ENCODE peak calls at places on chromosomes 4 and X, in six cellular contexts. Q is brain microvascular endothelial cell, K is lower lobe of right lung, E is left ventricle myocardium inferior, I is GM12878, L is heart right ventricle. H is an unnamed sample.

GRCh38 chr4:154329268-154329858 is 162.2 kb downstream of the DCHS2 start:
- DNase-seq in Q (no peak), K (no peak), E (no peak), I (no peak), L (no peak), H (no peak)

GRCh38 chr4:82758701-82759685 is 39.6 kb downstream of the SCD5 start:
- DNase-seq in Q (no peak), K (no peak), E (no peak), I (no peak), L (no peak), H (no peak)

GRCh38 chr4:119132306-119132705 is 3.3 kb upstream of the MYOZ2 start:
- DNase-seq in Q (no peak), K (no peak), E (no peak), I (no peak), L (no peak), H (no peak)

GRCh38 chr4:135277116-135277979 is 1075.8 kb upstream of the PABPC4L start:
- DNase-seq in Q (peak), K (no peak), E (no peak), I (no peak), L (no peak), H (no peak)

GRCh38 chr4:83585982-83586508 is 50.1 kb downstream of the GPAT3 start:
- DNase-seq in Q (no peak), K (no peak), E (no peak), I (no peak), L (no peak), H (no peak)

GRCh38 chrX:34631826-34632225 is 25.3 kb downstream of the TMEM47 start:
- DNase-seq in Q (no peak), K (no peak), E (no peak), I (no peak), L (no peak), H (no peak)

GRCh38 chr4:64784125-64784524 is 374.9 kb upstream of the TECRL start:
- DNase-seq in Q (no peak), K (no peak), E (no peak), I (no peak), L (no peak), H (no peak)

GRCh38 chr4:2962099-2962455 is 1.1 kb downstream of the NOP14 start:
- DNase-seq in Q (no peak), K (no peak), E (no peak), I (no peak), L (no peak), H (no peak)

GRCh38 chr4:32462944-32463343 is 1742.8 kb downstream of the PCDH7 start:
- DNase-seq in Q (peak), K (no peak), E (no peak), I (no peak), L (no peak), H (no peak)

GRCh38 chrX:76555816-76556215 is 128.3 kb downstream of the MAGEE1 start:
- DNase-seq in Q (peak), K (no peak), E (no peak), I (no peak), L (no peak), H (no peak)

GRCh38 chrX:49269010-49269767 is 404 bp upstream of the PPP1R3F start:
- DNase-seq in Q (peak), K (peak), E (peak), I (peak), L (peak), H (peak)
- H3K4me3 ChIP-seq in Q (peak), K (peak), E (peak), I (peak), L (peak), H (peak)

GRCh38 chr4:133585323-133585722 is 436.2 kb downstream of the PCDH10 start:
- DNase-seq in Q (no peak), K (no peak), E (no peak), I (no peak), L (no peak), H (no peak)

GRCh38 chr4:133588306-133588705 is 439.2 kb downstream of the PCDH10 start:
- DNase-seq in Q (no peak), K (no peak), E (no peak), I (no peak), L (no peak), H (no peak)

GRCh38 chr4:133581971-133582619 is 433.0 kb downstream of the PCDH10 start:
- DNase-seq in Q (no peak), K (no peak), E (no peak), I (no peak), L (no peak), H (no peak)

DNA sequence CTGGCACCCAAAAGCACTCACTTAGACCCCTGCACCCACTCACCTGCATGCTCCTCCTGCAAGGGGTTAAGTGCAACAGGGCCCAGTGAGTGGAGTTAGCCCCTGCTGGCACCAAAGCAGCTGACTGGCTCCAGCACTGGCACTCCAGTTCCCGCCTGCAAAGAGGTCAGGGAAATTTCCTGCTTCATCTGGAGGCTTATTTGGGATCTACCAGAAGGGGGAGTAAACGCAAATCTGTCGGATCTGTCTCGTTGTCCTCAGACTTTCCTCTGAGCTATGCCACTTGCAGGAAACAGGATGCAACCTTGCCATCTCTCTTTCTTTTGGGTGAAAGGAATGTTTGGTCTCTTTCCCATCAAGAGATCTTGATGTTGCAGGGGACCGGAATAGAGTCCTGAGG is 435.6 kb downstream of the PCDH10 start:
- DNase-seq in Q (no peak), K (no peak), E (no peak), I (no peak), L (no peak), H (no peak)
- TF ChIP-seq CTCF in Q (peak), K (no peak), E (no peak), I (no peak), L (no peak), H (no peak)

GRCh38 chrX:125507119-125507518 is 187.4 kb downstream of the TEX13C start:
- DNase-seq in Q (peak), K (no peak), E (no peak), I (no peak), L (no peak), H (no peak)
- H3K4me3 ChIP-seq in Q (no peak), K (no peak), E (no peak), I (no peak), L (no peak), H (no peak)

DNA sequence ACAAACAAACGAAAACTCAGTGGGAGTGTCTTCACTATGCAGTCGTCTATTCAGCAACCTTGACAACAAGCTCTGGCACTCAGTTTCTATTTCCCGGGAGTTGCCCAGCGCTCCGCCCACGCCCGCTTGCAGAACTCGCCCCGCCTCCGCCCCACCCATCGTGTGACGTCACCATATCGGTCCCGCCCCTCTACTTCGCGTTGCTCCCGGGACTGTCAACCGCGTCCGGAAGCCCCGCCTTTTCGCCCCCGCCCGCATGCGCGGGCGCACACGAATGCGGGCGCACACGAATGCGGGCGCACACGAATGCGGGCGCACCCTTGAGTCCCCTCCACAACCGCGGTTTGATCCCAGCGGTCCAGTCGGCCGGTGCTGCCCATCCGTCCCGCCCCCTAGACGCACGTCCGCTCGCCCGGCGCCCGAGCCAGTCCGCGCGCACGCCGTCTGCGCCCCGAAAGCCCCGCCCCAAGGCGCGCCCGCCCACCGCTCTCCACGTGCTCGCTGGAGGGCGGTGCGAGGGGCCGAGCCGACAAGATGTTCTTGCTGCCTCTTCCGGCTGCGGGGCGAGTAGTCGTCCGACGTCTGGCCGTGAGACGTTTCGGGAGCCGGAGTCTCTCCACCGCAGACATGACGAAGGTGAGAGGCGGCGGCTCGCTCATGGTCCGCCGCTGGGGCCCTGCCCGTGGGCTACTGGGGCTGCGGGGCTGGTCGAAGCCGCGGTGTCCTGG is at the start of gene LAP3:
- DNase-seq in Q (peak), K (peak), E (peak), I (peak), L (peak), H (peak)
- TF ChIP-seq CTCF in Q (no peak), K (peak), E (no peak), I (no peak), L (no peak), H (no peak)

DNA sequence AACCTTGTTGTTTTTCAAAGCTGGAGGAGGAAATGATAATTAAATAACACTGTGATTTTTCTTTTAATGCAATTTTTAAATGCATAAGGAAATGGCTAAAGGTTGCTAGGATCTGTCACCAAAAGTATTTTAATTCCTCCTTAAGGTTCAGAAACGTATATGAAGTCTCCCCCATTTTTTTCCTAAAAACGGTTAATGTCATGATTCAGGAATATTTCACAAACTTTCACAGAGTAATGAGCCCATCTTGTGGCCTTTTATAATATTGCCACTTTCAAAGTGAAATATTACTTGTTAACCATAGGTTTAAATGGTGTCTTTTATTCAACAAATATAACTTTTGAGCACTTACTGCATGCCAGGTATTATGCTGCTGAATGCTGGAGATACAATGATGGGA is 99.5 kb upstream of the USP38 start:
- DNase-seq in Q (no peak), K (no peak), E (no peak), I (no peak), L (no peak), H (no peak)
- H3K4me3 ChIP-seq in Q (no peak), K (no peak), E (no peak), I (no peak), L (no peak), H (no peak)

GRCh38 chrX:46554942-46555341 is 9.7 kb upstream of the ZNF674 start:
- DNase-seq in Q (no peak), K (no peak), E (no peak), I (no peak), L (no peak), H (no peak)
- TF ChIP-seq CTCF in Q (no peak), K (peak), E (peak), I (peak), L (no peak), H (peak)

GRCh38 chr4:17812801-17813200 is 2.0 kb downstream of the NCAPG start:
- DNase-seq in Q (no peak), K (no peak), E (no peak), I (no peak), L (no peak), H (no peak)
- H3K4me3 ChIP-seq in Q (peak), K (no peak), E (no peak), I (peak), L (no peak), H (no peak)

DNA sequence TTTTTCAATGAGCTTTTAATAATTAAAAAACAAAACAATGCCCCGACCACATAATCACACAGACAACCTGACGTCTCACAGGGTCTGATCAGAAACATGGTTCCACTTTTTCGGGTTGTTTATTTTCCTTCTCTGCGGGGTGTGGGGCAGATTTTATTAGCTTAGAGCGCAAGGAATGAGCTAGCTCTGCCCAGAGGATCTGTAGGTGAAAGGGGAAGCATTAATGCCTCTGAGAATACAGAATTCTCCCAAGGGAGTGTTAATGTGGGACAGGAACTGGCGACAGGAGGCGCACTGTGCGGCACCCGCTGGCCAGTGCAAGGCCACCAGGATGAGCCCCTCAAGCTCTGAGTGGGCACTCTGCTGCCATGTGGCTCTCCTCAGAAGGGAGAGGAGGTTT is 181.5 kb downstream of the TSPAN5 start:
- DNase-seq in Q (no peak), K (no peak), E (no peak), I (no peak), L (no peak), H (no peak)
- TF ChIP-seq CTCF in Q (no peak), K (no peak), E (no peak), I (no peak), L (no peak), H (no peak)

DNA sequence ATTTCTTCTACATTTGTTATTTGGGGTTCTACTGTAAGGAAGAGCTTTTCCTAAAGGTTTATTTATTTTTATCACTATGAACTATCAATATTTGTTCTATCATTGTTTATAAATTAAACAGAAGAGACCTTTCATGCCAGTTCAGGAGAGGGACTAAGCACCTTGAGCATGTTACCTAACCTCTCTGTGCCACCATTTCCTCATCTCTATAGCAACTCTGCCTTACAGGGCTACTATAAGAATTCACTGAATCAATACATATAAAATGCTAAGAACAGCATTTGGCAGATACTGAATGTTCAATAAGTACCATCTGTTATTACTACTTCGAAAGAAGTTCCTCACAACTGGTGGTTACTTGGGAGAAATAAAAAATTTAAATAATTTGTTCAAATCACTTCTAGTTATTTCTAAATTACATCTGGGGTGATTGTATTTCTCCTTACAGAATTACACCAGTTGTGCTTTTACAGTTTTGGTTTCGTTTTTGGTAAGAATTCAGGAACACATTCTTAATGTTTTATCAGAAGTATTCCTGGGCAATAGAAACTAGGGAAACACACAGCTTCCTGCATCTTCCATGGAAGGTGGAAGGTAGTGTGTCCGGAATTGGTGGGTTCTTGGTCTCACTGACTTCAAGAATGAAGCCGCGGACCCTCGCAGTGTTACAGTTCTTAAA is 32.9 kb downstream of the EREG start:
- DNase-seq in Q (no peak), K (no peak), E (no peak), I (no peak), L (no peak), H (no peak)
- H3K4me3 ChIP-seq in Q (no peak), K (peak), E (peak), I (peak), L (no peak), H (peak)

DNA sequence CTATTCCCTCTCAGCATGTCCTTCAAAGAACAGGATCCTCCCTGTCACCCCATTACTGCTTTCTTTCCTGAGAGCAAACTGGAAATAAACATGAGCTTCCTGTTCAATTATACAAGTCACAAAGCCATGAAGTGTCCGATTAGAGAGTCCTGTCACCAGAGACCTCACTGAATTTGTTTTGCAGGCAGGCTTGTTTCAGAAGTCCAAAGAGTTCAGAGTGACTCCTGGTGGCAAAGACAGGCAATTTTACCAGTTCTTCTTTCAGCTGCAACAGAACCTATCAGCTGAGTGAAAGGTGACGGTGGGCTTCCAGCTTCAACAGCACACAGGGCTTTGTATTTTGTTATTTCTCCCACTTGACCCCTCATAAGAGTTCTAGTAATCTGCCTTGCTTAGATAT is 6.4 kb downstream of the ELK1 start:
- DNase-seq in Q (no peak), K (no peak), E (no peak), I (no peak), L (no peak), H (no peak)
- TF ChIP-seq CTCF in Q (peak), K (peak), E (peak), I (peak), L (no peak), H (peak)